ENCODE peak calls at places on chromosomes 7 and 10, in eight cellular contexts. One of them, this sample, is unnamed.

GRCh38 chr7:115009736-115010435 is 88.0 kb downstream of the MDFIC start:
- DNase-seq in SK-N-SH: no peak
- DNase-seq in H1: no peak
- DNase-seq in K562: no peak
- DNase-seq in A549: no peak
- DNase-seq in HCT116: no peak
- DNase-seq in HepG2: no peak
- DNase-seq in endothelial cell of umbilical vein: no peak
- DNase-seq in this sample: no peak

GRCh38 chr10:18144928-18145327 is 4.7 kb downstream of the CACNB2 start:
- DNase-seq in endothelial cell of umbilical vein: no peak
- DNase-seq in K562: no peak
- DNase-seq in HepG2: no peak
- DNase-seq in A549: no peak
- DNase-seq in H1: no peak
- DNase-seq in HCT116: no peak
- DNase-seq in SK-N-SH: peak; percentile 40
- DNase-seq in this sample: peak; percentile 23

GRCh38 chr7:20798694-20799121 is 12.0 kb upstream of the SP8 start:
- DNase-seq in A549: no peak
- DNase-seq in HCT116: no peak
- DNase-seq in SK-N-SH: no peak
- DNase-seq in endothelial cell of umbilical vein: no peak
- DNase-seq in HepG2: no peak
- DNase-seq in K562: no peak
- DNase-seq in H1: peak; percentile 58
- DNase-seq in this sample: peak; percentile 58

GRCh38 chr7:41046221-41046761 is 656.6 kb downstream of the INHBA start:
- DNase-seq in endothelial cell of umbilical vein: no peak
- DNase-seq in SK-N-SH: no peak
- DNase-seq in K562: no peak
- DNase-seq in H1: peak; percentile 22
- DNase-seq in A549: no peak
- DNase-seq in HCT116: no peak
- DNase-seq in HepG2: no peak
- DNase-seq in this sample: no peak

GRCh38 chr7:92325850-92326249 is 80.1 kb downstream of the ANKIB1 start:
- DNase-seq in endothelial cell of umbilical vein: no peak
- DNase-seq in H1: no peak
- DNase-seq in HepG2: no peak
- DNase-seq in A549: no peak
- DNase-seq in K562: no peak
- DNase-seq in HCT116: no peak
- DNase-seq in SK-N-SH: no peak
- DNase-seq in this sample: no peak

GRCh38 chr7:16433568-16434122 is 12.3 kb upstream of the CRPPA start:
- DNase-seq in HepG2: no peak
- DNase-seq in A549: no peak
- DNase-seq in endothelial cell of umbilical vein: no peak
- DNase-seq in K562: no peak
- DNase-seq in H1: no peak
- DNase-seq in HCT116: no peak
- DNase-seq in SK-N-SH: no peak
- DNase-seq in this sample: no peak

GRCh38 chr10:101007915-101008822 is 8.6 kb downstream of the LZTS2 start:
- DNase-seq in K562: no peak
- DNase-seq in H1: no peak
- DNase-seq in HepG2: no peak
- DNase-seq in A549: no peak
- DNase-seq in HCT116: no peak
- DNase-seq in endothelial cell of umbilical vein: no peak
- DNase-seq in SK-N-SH: peak; percentile 45
- DNase-seq in this sample: no peak

GRCh38 chr7:26101471-26102151 is 50.4 kb upstream of the NFE2L3 start:
- DNase-seq in A549: no peak
- DNase-seq in HCT116: no peak
- DNase-seq in SK-N-SH: no peak
- DNase-seq in H1: peak; percentile 61
- DNase-seq in endothelial cell of umbilical vein: no peak
- DNase-seq in HepG2: peak; percentile 18
- DNase-seq in K562: no peak
- DNase-seq in this sample: peak; percentile 37

GRCh38 chr10:71099731-71100361 is 112.5 kb upstream of the UNC5B start:
- DNase-seq in K562: no peak
- DNase-seq in SK-N-SH: no peak
- DNase-seq in H1: no peak
- DNase-seq in A549: no peak
- DNase-seq in endothelial cell of umbilical vein: no peak
- DNase-seq in HepG2: no peak
- DNase-seq in HCT116: no peak
- DNase-seq in this sample: no peak

GRCh38 chr7:14191686-14192098 is 202.2 kb upstream of the ETV1 start:
- DNase-seq in A549: no peak
- DNase-seq in K562: no peak
- DNase-seq in HepG2: no peak
- DNase-seq in SK-N-SH: no peak
- DNase-seq in H1: no peak
- DNase-seq in endothelial cell of umbilical vein: no peak
- DNase-seq in HCT116: peak; percentile 12
- DNase-seq in this sample: no peak

DNA sequence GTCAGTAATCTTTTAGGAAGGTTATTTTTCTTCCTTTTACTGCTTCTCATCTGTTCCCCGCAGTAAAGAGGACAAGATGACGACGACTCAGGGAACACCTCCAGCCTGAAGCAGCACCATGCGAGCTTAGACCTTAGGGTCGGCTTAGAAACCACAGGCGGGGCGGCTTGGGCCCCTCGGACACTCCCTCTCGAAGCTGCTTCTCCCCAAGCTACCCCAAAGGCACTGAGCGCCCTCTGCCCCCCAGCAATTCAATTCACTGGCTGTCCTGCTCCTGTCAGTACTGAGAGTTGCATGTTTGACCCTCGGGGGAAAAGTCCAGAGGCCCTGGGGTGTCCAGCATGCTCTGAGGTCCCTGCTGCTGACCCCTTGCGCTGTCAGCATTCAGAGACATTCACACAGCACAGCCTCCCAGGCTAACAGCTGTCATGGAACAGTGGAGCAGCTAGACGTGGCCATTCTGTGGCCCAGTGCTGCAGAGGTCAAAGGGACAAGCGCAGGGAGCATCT is 112.7 kb downstream of the EGFR start:
- DNase-seq in K562: no peak
- DNase-seq in HCT116: no peak
- DNase-seq in endothelial cell of umbilical vein: no peak
- DNase-seq in SK-N-SH: no peak
- DNase-seq in H1: no peak
- DNase-seq in A549: no peak
- DNase-seq in HepG2: peak; percentile 28
- DNase-seq in this sample: no peak
- TF ChIP-seq MAX in K562: no peak
- TF ChIP-seq MAX in HCT116: no peak
- TF ChIP-seq MAX in endothelial cell of umbilical vein: no peak
- TF ChIP-seq MAX in SK-N-SH: no peak
- TF ChIP-seq MAX in H1: no peak
- TF ChIP-seq MAX in A549: no peak
- TF ChIP-seq MAX in HepG2: peak; percentile 67
- TF ChIP-seq MAX in this sample: no peak

DNA sequence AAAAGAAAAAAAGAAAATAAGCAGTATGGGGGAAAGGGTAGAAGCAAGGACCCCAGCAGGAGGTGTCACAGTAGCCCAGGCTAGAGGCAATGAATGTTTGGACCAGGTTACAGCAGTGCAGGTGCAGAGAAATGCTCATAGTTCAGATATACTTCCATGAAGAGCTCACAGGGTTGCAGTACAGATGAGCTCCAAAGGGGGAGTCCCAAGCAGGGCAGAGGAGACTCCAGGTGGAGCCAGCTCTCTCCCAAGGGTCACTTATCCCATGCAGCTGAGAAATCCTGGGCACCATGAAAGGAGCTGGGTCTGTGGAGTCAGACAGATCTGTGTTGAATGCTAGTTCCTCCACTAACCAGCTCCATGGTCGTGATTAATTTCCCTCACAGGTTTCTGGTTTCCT is 174.9 kb downstream of the C7orf25 start:
- DNase-seq in endothelial cell of umbilical vein: no peak
- DNase-seq in H1: no peak
- DNase-seq in SK-N-SH: no peak
- DNase-seq in HepG2: no peak
- DNase-seq in K562: no peak
- DNase-seq in A549: peak; percentile 14
- DNase-seq in HCT116: no peak
- DNase-seq in this sample: peak; percentile 42
- TF ChIP-seq MAX in endothelial cell of umbilical vein: no peak
- TF ChIP-seq MAX in H1: no peak
- TF ChIP-seq MAX in SK-N-SH: no peak
- TF ChIP-seq MAX in HepG2: no peak
- TF ChIP-seq MAX in K562: no peak
- TF ChIP-seq MAX in A549: no peak
- TF ChIP-seq MAX in HCT116: no peak
- TF ChIP-seq MAX in this sample: no peak

GRCh38 chr7:1175967-1176851 is 16.2 kb upstream of the ZFAND2A start:
- DNase-seq in H1: peak; percentile 100
- DNase-seq in K562: peak; percentile 81
- DNase-seq in HepG2: peak; percentile 70
- DNase-seq in endothelial cell of umbilical vein: peak; percentile 80
- DNase-seq in HCT116: peak; percentile 56
- DNase-seq in A549: peak; percentile 79
- DNase-seq in SK-N-SH: peak; percentile 93
- DNase-seq in this sample: peak; percentile 95
- TF ChIP-seq MAX in H1: peak; percentile 39
- TF ChIP-seq MAX in K562: peak; percentile 88
- TF ChIP-seq MAX in HepG2: peak; percentile 89
- TF ChIP-seq MAX in endothelial cell of umbilical vein: no peak
- TF ChIP-seq MAX in HCT116: peak; percentile 68
- TF ChIP-seq MAX in A549: peak; percentile 83
- TF ChIP-seq MAX in SK-N-SH: peak; percentile 77
- TF ChIP-seq MAX in this sample: no peak

DNA sequence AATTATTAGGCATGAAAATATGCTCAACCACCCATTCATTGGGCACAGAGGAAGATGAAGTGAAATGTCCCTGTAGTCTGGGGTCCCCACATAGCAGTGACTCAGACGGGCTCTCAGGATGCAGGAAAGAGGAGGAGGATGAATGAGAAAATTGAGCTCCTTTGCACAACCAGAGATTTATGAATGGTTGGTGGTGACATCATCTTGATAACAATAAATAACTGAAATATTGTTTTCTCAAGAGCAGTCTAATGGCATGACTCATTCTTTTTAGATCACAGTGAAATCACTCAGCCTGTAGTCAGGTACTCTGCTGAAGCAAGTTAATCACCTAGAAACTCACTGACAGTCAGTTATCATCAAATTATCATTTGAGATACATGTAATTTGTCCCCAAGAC is 254.1 kb downstream of the RELN start:
- DNase-seq in SK-N-SH: no peak
- DNase-seq in HCT116: no peak
- DNase-seq in HepG2: peak; percentile 7
- DNase-seq in H1: no peak
- DNase-seq in endothelial cell of umbilical vein: peak; percentile 88
- DNase-seq in A549: no peak
- DNase-seq in K562: no peak
- DNase-seq in this sample: no peak
- TF ChIP-seq MAX in SK-N-SH: no peak
- TF ChIP-seq MAX in HCT116: no peak
- TF ChIP-seq MAX in HepG2: no peak
- TF ChIP-seq MAX in H1: no peak
- TF ChIP-seq MAX in endothelial cell of umbilical vein: no peak
- TF ChIP-seq MAX in A549: no peak
- TF ChIP-seq MAX in K562: no peak
- TF ChIP-seq MAX in this sample: no peak

This sample was measured in WTC11.